ENCODE peak calls at places on chromosomes 3 and 15, in four cellular contexts. T, X, W and P are unnamed samples.
A peak's percentile ranks its signal among the peaks of the same experiment; 100 is the strongest.

GRCh38 chr15:38844683-38845195 is 280.1 kb upstream of the RASGRP1 start:
- DNase-seq in T (no peak), W (no peak), X (no peak), P (no peak)

GRCh38 chr3:143597774-143598652 is 250.3 kb downstream of the SLC9A9 start:
- DNase-seq in T (no peak), W (no peak), X (no peak), P (no peak)

GRCh38 chr3:8825153-8825825 is 55.9 kb upstream of the OXTR start:
- DNase-seq in X (no peak), W (no peak), T (no peak), P (no peak)

GRCh38 chr3:165185707-165186327 is 10.4 kb downstream of the SLITRK3 start:
- DNase-seq in W (peak; percentile 4), X (no peak), T (no peak), P (peak; percentile 18)

GRCh38 chr3:12750223-12750622 is 8.8 kb downstream of the TMEM40 start:
- DNase-seq in T (no peak), X (no peak), W (peak; percentile 32), P (peak; percentile 47)

GRCh38 chr15:66269326-66270090 is 16.0 kb upstream of the MEGF11 start:
- DNase-seq in W (peak; percentile 44), T (no peak), X (no peak), P (no peak)

GRCh38 chr15:66657062-66658020 is 44.7 kb upstream of the SMAD6 start:
- DNase-seq in X (no peak), W (no peak), T (no peak), P (no peak)

GRCh38 chr3:284316-284715 is 87.8 kb downstream of the CHL1 start:
- DNase-seq in X (no peak), W (no peak), T (no peak), P (no peak)

GRCh38 chr3:116951610-116952009 is 242.0 kb downstream of the TUSC7 start:
- DNase-seq in X (no peak), T (no peak), W (no peak), P (no peak)

GRCh38 chr15:77702211-77702957 is 69.7 kb upstream of the LINGO1 start:
- DNase-seq in X (no peak), T (no peak), W (no peak), P (no peak)

GRCh38 chr15:60563539-60564404 is 84.8 kb upstream of the ICE2 start:
- DNase-seq in X (no peak), W (no peak), T (no peak), P (no peak)

GRCh38 chr3:179853176-179853575 is 183.6 kb downstream of the PEX5L start:
- DNase-seq in W (peak; percentile 73), T (no peak), X (no peak), P (peak; percentile 48)

GRCh38 chr3:16848007-16848406 is 36.7 kb upstream of the PLCL2 start:
- DNase-seq in X (no peak), W (no peak), T (no peak), P (no peak)

GRCh38 chr3:196666001-196666867 is 26.7 kb downstream of the NRROS start:
- DNase-seq in T (peak; percentile 37), W (no peak), X (no peak), P (no peak)

GRCh38 chr3:142459929-142460328 is 12.1 kb upstream of the XRN1 start:
- DNase-seq in T (no peak), X (no peak), W (no peak), P (no peak)

GRCh38 chr3:61060421-61060861 is 190.8 kb downstream of the FHIT start:
- DNase-seq in W (no peak), T (no peak), X (no peak), P (no peak)

GRCh38 chr3:34463414-34463813 is 665.0 kb downstream of the PDCD6IP start:
- DNase-seq in W (no peak), X (no peak), T (no peak), P (no peak)

GRCh38 chr3:162994165-162994564 is 1497.6 kb downstream of the OTOL1 start:
- DNase-seq in X (no peak), T (no peak), W (no peak), P (no peak)

GRCh38 chr3:153173758-153174516 is 11.9 kb downstream of the RAP2B start:
- DNase-seq in W (no peak), X (no peak), T (no peak), P (no peak)

GRCh38 chr3:49671291-49672288 is 2.6 kb upstream of the APEH start:
- DNase-seq in T (no peak), X (no peak), W (no peak), P (no peak)

GRCh38 chr3:127077506-127078064 is 94.7 kb downstream of the PLXNA1 start:
- DNase-seq in X (no peak), T (no peak), W (no peak), P (no peak)

GRCh38 chr3:128495435-128495970 is 2.5 kb upstream of the GATA2 start:
- DNase-seq in T (no peak), X (no peak), W (no peak), P (no peak)

GRCh38 chr3:154235330-154235729 is 89.0 kb downstream of the DHX36 start:
- DNase-seq in W (no peak), T (no peak), X (no peak), P (no peak)

GRCh38 chr15:34085746-34086145 is 15.9 kb downstream of the EMC7 start:
- DNase-seq in T (no peak), X (no peak), W (peak; percentile 35), P (no peak)

GRCh38 chr15:67050522-67051087 is 14.8 kb upstream of the SMAD3 start:
- DNase-seq in T (no peak), X (no peak), W (no peak), P (no peak)

GRCh38 chr15:39281094-39281493 is 299.8 kb upstream of the THBS1 start:
- DNase-seq in X (no peak), W (no peak), T (no peak), P (no peak)

DNA sequence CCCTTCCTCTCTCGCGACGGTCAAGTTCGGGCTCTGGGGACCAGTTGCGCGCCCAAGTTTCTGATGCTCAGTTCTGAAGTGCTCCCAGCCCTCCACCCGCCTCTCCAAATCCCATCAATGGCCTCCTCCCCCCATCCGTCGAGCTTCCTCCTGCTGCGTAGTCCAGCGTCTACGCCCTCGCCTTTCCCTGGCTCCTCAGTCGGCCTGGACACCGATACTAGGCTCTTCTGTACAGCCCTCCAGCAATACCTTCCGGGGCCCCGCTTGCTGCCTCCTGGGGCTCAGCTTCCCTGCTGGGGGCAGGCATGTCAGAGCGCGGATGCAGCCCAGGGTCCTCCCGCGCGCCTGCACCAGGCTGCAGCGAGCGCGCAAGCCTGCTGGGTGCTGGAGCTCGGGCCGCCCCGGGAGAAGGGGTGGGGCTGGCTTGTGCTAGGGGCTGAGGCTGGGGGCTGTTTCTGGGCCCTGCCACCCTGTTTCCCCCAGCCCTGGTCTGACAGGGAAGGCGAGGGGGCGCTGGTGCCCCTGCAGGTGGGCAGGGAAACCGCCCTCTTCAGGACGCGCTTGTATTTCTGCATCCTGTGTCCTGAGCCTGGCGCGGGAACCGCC is 353.3 kb upstream of the SUCLG2 start:
- DNase-seq in T (no peak), X (no peak), W (no peak), P (no peak)
- TF ChIP-seq CTCF in T (no peak), X (no peak), W (no peak), P (no peak)

GRCh38 chr3:69410301-69410700 is 24.4 kb upstream of the FRMD4B start:
- DNase-seq in T (peak; percentile 66), W (peak; percentile 23), X (no peak), P (peak; percentile 22)
- TF ChIP-seq CTCF in T (peak; percentile 69), W (peak; percentile 90), X (peak; percentile 80), P (peak; percentile 90)

GRCh38 chr3:33145901-33146580 is 32.2 kb downstream of the CRTAP start:
- DNase-seq in W (no peak), T (no peak), X (no peak), P (no peak)
- TF ChIP-seq CTCF in W (no peak), T (no peak), X (no peak), P (no peak)

DNA sequence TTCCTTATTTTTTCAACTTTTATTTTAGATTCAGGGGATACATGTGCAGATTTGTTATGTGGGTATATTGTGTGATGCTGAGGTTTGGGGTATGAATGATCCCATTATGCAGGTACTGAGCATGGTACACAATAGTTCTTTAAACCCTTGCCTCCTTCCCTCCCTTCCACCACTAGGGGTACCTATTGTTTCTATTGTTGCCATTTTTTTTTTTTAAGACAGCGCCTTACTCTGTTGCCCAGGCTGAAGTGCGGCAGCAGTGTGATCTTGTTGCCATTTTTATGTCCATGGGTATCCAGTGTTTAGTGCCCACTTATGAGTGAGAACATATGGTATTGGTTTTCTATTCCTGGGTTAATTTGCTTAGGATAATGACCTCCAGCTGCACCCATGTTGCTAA is 117.3 kb upstream of the FAM3D start:
- DNase-seq in X (no peak), T (no peak), W (no peak), P (no peak)
- TF ChIP-seq CTCF in X (no peak), T (no peak), W (no peak), P (no peak)

DNA sequence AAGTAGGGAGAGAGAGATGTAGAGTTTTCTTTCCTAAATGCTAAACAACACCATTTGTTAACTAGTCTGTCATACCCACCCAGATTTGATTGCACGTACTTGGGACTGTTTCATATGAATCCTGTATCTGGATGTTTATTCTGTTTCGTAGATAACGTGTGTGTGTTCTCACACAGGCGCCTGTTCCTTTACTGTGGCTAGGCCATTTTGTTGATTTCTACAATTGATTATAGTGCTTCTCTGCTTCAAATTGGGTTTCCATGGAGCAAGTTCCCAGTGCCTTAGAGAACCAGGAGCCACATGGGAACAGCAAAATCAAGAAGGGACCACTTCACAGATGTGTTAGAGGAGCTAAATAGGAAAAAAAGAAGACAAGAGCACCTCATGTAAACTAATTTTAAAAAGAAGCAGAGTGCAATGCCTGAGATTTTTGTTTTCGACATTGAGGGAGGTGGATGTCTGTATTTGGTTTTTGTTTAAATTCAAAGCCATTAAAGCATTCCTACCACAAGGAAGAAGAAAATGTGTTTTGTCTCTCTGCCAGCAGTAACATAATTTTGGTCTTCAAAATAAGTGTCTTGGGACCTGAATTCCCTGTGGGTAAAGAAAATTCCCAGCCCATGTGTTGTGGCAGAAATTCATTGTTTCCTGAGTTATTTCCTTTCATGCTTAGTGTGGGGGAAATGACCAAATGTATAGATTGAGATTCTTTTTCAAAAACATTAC is 424.0 kb upstream of the C2CD4B start:
- DNase-seq in X (no peak), T (no peak), W (no peak), P (no peak)
- TF ChIP-seq CTCF in X (no peak), T (no peak), W (peak; percentile 7), P (no peak)

DNA sequence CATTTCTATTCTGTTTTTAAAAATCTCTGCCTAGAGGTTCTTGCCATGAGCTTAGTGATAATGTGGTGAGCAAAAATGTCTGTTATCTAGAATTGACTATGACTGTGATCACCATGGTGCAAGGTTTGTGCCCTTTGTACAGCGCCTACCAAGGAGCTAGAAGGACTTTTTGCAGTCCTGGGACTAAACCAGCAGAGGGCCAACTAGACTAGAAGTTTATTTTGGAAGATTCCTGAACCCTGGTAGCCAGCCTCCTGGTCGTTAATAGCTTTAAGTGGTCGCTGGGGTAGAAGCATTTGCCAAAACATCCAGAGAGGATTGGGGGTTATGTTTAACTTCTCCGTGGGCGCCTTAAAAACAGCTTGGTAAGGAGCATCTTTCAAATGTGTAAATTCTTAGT is 7.8 kb downstream of the SCG5 start:
- DNase-seq in T (no peak), X (no peak), W (no peak), P (no peak)
- TF ChIP-seq CTCF in T (no peak), X (no peak), W (peak; percentile 63), P (peak; percentile 47)